ENCODE peak calls at places on chromosome 14, in four cellular contexts. A is IMR-90, F is A549, D is K562. K is an unnamed sample.

GRCh38 chr14:104115691-104116543 is 22.5 kb upstream of the KIF26A start:
- DNase-seq in A (no peak), D (no peak), F (no peak), K (no peak)

GRCh38 chr14:36671149-36671548 is 9.5 kb downstream of the PAX9 start:
- DNase-seq in F (no peak), D (no peak), A (no peak), K (no peak)

GRCh38 chr14:52879958-52880357 is 70.9 kb downstream of the FERMT2 start:
- DNase-seq in A (peak), F (no peak), D (no peak), K (no peak)

GRCh38 chr14:70442750-70443149 is 9.2 kb upstream of the ADAM21 start:
- DNase-seq in A (no peak), F (no peak), D (no peak), K (no peak)

GRCh38 chr14:76720382-76720813 is 40.9 kb upstream of the VASH1 start:
- DNase-seq in A (peak), F (no peak), D (peak), K (peak)

GRCh38 chr14:67187826-67188225 is 1.4 kb upstream of the GARIN2 start:
- DNase-seq in D (no peak), F (no peak), A (peak), K (no peak)

GRCh38 chr14:101965796-101966718 is 1.7 kb downstream of the DYNC1H1 start:
- DNase-seq in D (peak), F (no peak), A (no peak), K (no peak)

GRCh38 chr14:59529189-59529588 is 44.9 kb downstream of the JKAMP start:
- DNase-seq in F (no peak), A (no peak), D (no peak), K (no peak)

GRCh38 chr14:93991212-93991611 is 5.9 kb upstream of the CCDC197 start:
- DNase-seq in A (no peak), D (no peak), F (no peak), K (no peak)

GRCh38 chr14:73325630-73326299 is 88.5 kb downstream of the PAPLN start:
- DNase-seq in D (peak), A (no peak), F (no peak), K (no peak)

GRCh38 chr14:77067632-77068514 is 30.2 kb upstream of the CIPC start:
- DNase-seq in D (peak), A (peak), F (peak), K (no peak)

GRCh38 chr14:100669011-100669412 is 57.7 kb upstream of the DLK1 start:
- DNase-seq in A (no peak), F (no peak), D (no peak), K (no peak)

GRCh38 chr14:82309199-82309598 is 775.5 kb upstream of the SEL1L start:
- DNase-seq in D (no peak), A (no peak), F (no peak), K (no peak)

DNA sequence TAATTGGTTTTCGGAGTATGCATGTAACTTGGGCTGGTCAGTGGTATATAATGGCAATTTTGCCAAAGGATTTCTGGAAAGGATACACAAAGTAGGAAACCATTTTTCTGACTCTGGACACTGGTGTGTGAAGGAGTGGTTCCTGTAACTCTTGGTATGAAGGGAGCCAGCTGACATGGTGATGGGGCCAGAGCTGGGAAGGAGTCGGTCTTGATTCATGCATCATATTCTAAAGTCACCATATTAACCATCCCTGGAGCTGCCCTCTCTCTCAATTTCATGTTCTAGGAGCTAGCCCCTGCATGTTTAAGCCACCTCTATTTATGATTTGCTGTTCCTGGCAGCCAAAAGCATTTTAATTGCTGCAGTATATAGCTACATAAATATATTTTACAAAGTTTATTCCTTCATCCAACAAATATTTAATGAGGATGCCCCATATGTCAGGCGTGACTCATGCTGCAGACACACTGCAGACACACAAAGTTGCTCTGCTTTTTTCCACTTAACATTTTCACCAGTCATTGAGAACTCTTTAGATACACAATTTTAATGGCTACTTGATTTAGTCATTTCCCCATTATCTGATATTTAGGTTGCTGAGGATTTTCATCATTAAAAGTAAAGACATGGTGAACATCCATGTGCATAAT is 78.7 kb upstream of the PSMC1 start:
- DNase-seq in F (no peak), D (no peak), A (peak), K (no peak)
- TF ChIP-seq ELK1 in F (no peak), D (no peak), A (no peak), K (no peak)

GRCh38 chr14:96130391-96130790 is 74.2 kb upstream of the BDKRB2 start:
- DNase-seq in A (no peak), F (no peak), D (no peak), K (no peak)
- TF ChIP-seq CEBPB in A (no peak), F (no peak), D (no peak), K (no peak)

GRCh38 chr14:90871605-90872233 is 55.5 kb upstream of the TTC7B start:
- DNase-seq in F (no peak), A (peak), D (no peak), K (no peak)
- TF ChIP-seq ELK1 in F (no peak), A (no peak), D (no peak), K (no peak)

GRCh38 chr14:23644919-23645336 is 8.8 kb downstream of the DHRS2 start:
- DNase-seq in A (no peak), D (no peak), F (no peak), K (no peak)

GRCh38 chr14:23647619-23648018 is 11.5 kb downstream of the DHRS2 start:
- DNase-seq in A (no peak), F (no peak), D (no peak), K (no peak)

GRCh38 chr14:23645812-23646647 is 9.9 kb downstream of the DHRS2 start:
- DNase-seq in F (no peak), A (no peak), D (peak), K (no peak)

GRCh38 chr14:23645504-23645811 is 9.3 kb downstream of the DHRS2 start:
- DNase-seq in F (no peak), A (no peak), D (no peak), K (no peak)

DNA sequence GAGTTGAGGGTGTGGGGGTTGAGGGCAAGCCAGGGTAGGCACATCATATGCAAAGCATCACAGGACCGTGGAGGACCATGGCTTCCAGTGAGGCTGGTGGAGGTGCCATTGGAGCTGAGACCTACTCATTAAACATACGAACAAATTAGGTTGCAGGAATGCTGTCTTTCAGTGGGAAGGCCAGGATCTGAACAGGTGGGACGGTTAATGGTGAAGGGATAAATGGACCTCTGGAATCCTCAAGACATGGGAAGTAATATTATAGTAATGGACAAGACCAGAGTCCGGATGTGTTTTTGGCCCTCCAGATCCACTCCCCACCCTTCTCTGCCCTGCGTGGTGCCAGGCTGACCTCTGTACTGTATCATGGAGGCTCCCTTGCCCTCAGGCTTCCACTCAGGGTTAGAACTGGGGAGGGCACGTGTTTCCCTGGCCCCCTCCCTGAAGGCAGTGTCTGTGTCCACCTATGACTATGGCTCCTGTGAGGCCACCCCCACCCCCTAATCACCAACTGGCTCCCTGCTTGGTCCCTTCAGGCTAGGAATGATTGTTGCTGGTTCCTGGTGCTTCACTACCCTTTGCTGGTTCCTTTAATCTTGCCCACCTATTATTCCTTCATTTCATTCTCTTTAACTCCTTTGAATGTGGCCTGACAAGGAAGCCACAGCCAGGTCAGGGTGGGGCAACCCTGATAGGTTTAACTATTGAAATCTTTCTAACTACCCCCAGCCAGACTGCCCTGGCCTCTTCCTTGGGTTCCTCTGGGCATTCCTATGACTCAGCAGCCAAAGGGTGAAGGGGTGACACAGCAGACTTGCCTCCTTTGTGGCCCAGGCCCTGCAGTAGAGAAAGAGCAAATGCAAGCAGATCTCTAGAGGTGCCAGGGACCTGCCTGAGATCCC is 10.7 kb downstream of the DHRS2 start:
- DNase-seq in D (no peak), A (no peak), F (no peak), K (no peak)
- TF ChIP-seq CEBPB in D (no peak), A (no peak), F (no peak), K (no peak)

DNA sequence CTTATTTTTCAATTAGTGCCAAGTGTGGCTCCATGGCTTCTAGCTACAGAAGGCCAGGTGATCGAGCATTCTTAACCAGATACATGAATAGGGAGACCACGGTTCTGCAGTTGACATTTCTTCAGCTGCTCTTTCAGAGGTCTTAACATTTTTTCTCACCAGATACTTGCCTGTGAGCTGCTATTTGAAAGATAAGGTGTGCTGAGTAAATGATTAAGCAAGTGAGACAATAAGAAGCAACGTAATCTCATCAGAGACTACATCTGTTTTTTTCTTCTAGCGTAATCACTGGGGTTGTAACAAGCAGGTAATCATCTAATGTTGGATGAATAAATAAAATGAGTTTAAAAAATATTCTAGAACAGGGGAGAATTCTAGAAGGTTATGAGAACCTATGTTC is 912.9 kb downstream of the DIO2 start:
- DNase-seq in A (no peak), F (no peak), D (no peak), K (no peak)
- TF ChIP-seq ELK1 in A (no peak), F (no peak), D (no peak), K (no peak)

DNA sequence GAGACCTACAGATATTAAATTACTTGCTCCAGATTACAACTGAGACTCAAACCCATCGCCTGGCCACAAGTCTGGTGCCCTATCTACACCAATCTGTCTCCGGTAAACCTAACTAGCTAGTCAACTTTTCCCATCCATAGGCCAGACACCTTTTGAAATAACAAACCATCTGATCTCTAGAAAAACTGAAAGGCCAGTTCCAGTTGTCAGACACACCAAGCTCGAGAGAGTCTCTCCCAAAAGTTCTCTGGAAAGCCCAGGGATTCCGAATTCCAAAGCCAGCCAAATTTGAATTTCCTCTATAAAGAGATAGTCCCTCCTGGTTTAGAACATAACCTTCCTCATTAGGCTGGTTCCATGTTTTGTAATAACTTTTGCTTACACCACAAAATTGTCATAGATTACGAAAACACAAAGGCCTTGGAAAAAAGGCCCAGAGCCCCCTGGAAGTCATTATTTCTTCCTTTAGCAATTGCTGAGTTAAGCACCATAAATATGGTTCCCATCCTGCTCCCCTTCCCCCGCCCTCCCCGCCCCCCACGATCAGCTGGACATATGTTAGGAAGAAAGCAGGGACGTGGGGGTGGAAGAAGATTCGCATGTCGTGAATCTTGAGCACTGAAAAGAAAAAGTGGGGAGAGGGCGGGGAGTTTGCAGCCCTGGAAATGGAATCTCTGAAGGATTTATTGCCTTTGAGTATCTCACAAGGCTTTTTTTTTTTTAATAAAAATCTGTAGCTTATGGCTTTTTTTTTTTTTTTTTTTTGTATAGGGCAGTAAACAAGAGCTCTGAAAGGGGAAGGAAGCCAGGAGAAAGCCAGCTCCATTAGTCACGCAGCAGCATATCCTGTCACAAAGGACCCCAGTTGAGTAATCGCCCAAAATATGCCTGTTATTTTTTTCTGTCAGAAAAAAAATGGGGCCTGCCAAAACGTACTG is 110.4 kb downstream of the ZFP36L1 start:
- DNase-seq in A (peak), D (peak), F (peak), K (peak)
- TF ChIP-seq CEBPB in A (peak), D (no peak), F (peak), K (no peak)